ENCODE peak calls at places on chromosomes 2 and 18, in nine cellular contexts. G, P, Y, B, L, I, U, O and W are unnamed samples.

GRCh38 chr2:147384659-147385058 is 460.2 kb upstream of the ACVR2A start:
- DNase-seq in G (no peak), I (no peak), B (no peak), P (no peak), Y (no peak), O (no peak), L (no peak), U (no peak), W (no peak)

GRCh38 chr2:68762112-68762511 is 27.5 kb downstream of the ARHGAP25 start:
- DNase-seq in P (no peak), I (no peak), Y (no peak), L (no peak), G (no peak), B (no peak), O (no peak), U (no peak), W (no peak)

GRCh38 chr2:68912732-68913131 is 40.0 kb downstream of the GKN2 start:
- DNase-seq in I (no peak), Y (no peak), B (no peak), G (no peak), P (no peak), O (no peak), U (no peak), L (no peak), W (peak)

GRCh38 chr2:127091148-127091547 is 15.8 kb downstream of the BIN1 start:
- DNase-seq in I (no peak), P (no peak), Y (no peak), B (no peak), G (no peak), O (no peak), U (peak), L (no peak), W (no peak)

GRCh38 chr2:127843677-127844076 is 14.3 kb downstream of the POLR2D start:
- DNase-seq in P (no peak), B (no peak), O (no peak), Y (no peak), I (no peak), U (no peak), L (no peak), G (no peak), W (no peak)

GRCh38 chr2:28377984-28378678 is 14.5 kb upstream of the FOSL2 start:
- DNase-seq in L (no peak), I (no peak), B (no peak), G (no peak), O (no peak), Y (no peak), U (no peak), P (no peak), W (no peak)

GRCh38 chr18:67068608-67069007 is 447.9 kb downstream of the DSEL start:
- DNase-seq in Y (no peak), G (no peak), B (no peak), O (no peak), P (no peak), L (no peak), U (no peak), I (no peak), W (no peak)

GRCh38 chr2:240196716-240197438 is 56.4 kb upstream of the OTOS start:
- DNase-seq in L (peak), B (no peak), Y (no peak), I (no peak), P (no peak), O (no peak), U (peak), G (no peak), W (no peak)

GRCh38 chr18:68699043-68699442 is 15.9 kb downstream of the TMX3 start:
- DNase-seq in U (no peak), P (no peak), Y (peak), L (no peak), B (no peak), O (no peak), G (peak), I (no peak), W (no peak)

GRCh38 chr2:20642026-20642971 is 8.6 kb downstream of the HS1BP3 start:
- DNase-seq in Y (no peak), O (peak), G (peak), U (peak), I (no peak), B (peak), P (peak), L (peak), W (peak)

GRCh38 chr2:233107906-233108305 is 47.8 kb downstream of the INPP5D start:
- DNase-seq in O (no peak), B (no peak), G (no peak), P (no peak), Y (no peak), U (peak), L (no peak), I (no peak), W (no peak)

GRCh38 chr18:46722051-46722450 is 34.8 kb downstream of the ST8SIA5 start:
- DNase-seq in B (no peak), Y (no peak), L (no peak), I (no peak), P (no peak), G (no peak), U (no peak), O (no peak), W (no peak)

GRCh38 chr2:212811036-212811805 is 272.6 kb upstream of the ERBB4 start:
- DNase-seq in Y (peak), P (no peak), U (no peak), L (no peak), B (no peak), O (no peak), I (no peak), G (peak), W (no peak)

GRCh38 chr2:15408759-15409158 is 152.4 kb downstream of the NBAS start:
- DNase-seq in U (no peak), O (no peak), P (no peak), G (no peak), B (no peak), L (no peak), Y (no peak), I (no peak), W (no peak)

GRCh38 chr2:60503923-60504514 is 49.4 kb downstream of the BCL11A start:
- DNase-seq in I (no peak), P (no peak), Y (no peak), G (no peak), L (no peak), B (no peak), U (no peak), O (no peak), W (no peak)

DNA sequence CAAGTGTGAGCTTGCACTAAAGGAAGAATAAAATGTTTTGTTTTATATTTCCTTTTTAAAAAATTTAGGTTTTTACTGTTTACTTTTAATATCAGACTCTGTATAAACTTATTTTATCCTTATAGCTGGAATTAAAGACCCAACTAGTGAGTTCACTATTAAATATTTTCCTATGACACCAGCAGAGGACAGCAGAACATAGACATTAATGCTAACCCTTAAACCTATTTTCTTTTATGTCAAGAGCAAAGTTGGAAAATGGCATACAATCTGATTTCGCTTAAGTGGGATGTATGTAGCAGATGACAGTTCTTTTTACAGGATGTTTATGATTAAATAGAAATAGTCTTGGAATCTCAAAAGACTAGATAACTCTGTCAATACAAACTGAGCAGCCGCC is 188.2 kb upstream of the XIRP2 start:
- DNase-seq in U (no peak), G (peak), Y (no peak), L (no peak), O (no peak), B (no peak), P (no peak), I (no peak), W (no peak)
- TF ChIP-seq CTCF in U (no peak), G (no peak), Y (no peak), L (peak), O (no peak), B (peak), P (peak), I (no peak), W (peak)

DNA sequence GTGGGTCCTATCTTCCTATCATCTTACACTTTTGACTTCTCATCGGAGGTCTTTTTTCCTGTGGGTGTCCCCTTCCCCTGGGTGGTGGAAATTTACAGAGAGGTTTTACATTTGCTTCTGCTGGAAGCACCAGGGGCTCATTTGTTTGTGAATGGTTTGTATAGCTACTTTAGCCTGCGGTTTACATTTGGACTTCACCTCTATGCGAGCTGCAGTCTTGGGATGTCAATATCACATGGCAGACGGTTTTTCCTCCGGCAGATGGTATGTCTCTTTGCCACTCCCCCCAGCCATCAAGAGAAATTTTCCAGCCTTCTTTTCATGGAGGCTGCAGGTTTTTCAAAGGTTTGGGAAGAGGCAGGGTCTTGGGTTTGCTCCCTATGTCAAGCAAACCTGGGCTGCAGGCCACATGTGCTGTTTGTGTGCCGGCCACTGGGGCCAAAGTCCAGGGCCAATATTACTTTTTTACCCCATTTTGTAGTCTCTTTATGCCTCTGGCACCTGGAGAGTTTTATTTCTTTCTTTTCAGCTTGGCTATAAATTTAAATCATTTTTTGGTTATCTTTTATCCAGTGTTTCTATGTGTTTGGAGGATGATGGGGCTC is 23.9 kb upstream of the BOD1L2 start:
- DNase-seq in Y (no peak), O (no peak), B (no peak), U (no peak), P (no peak), G (no peak), L (no peak), I (no peak), W (no peak)
- TF ChIP-seq CTCF in Y (no peak), O (no peak), B (no peak), U (no peak), P (no peak), G (no peak), L (no peak), I (no peak), W (no peak)

GRCh38 chr18:21191596-21192307 is 50.3 kb upstream of the GREB1L start:
- DNase-seq in U (no peak), L (peak), P (peak), Y (peak), O (no peak), B (peak), I (peak), G (peak), W (peak)
- TF ChIP-seq CTCF in U (peak), L (peak), P (peak), Y (peak), O (no peak), B (peak), I (peak), G (peak), W (no peak)

GRCh38 chr18:76803413-76803812 is 18.9 kb upstream of the ZNF236 start:
- DNase-seq in O (no peak), L (no peak), I (no peak), Y (no peak), P (no peak), B (no peak), G (no peak), U (no peak), W (no peak)

GRCh38 chr18:76805221-76805620 is 17.1 kb upstream of the ZNF236 start:
- DNase-seq in G (peak), L (no peak), I (no peak), P (no peak), O (no peak), Y (no peak), B (no peak), U (no peak), W (no peak)

GRCh38 chr18:76806301-76806700 is 16.1 kb upstream of the ZNF236 start:
- DNase-seq in G (no peak), O (no peak), Y (no peak), P (no peak), B (no peak), L (no peak), U (no peak), I (no peak), W (no peak)

GRCh38 chr18:76803814-76804213 is 18.5 kb upstream of the ZNF236 start:
- DNase-seq in I (no peak), O (peak), U (no peak), P (peak), Y (no peak), G (peak), L (peak), B (peak), W (peak)

DNA sequence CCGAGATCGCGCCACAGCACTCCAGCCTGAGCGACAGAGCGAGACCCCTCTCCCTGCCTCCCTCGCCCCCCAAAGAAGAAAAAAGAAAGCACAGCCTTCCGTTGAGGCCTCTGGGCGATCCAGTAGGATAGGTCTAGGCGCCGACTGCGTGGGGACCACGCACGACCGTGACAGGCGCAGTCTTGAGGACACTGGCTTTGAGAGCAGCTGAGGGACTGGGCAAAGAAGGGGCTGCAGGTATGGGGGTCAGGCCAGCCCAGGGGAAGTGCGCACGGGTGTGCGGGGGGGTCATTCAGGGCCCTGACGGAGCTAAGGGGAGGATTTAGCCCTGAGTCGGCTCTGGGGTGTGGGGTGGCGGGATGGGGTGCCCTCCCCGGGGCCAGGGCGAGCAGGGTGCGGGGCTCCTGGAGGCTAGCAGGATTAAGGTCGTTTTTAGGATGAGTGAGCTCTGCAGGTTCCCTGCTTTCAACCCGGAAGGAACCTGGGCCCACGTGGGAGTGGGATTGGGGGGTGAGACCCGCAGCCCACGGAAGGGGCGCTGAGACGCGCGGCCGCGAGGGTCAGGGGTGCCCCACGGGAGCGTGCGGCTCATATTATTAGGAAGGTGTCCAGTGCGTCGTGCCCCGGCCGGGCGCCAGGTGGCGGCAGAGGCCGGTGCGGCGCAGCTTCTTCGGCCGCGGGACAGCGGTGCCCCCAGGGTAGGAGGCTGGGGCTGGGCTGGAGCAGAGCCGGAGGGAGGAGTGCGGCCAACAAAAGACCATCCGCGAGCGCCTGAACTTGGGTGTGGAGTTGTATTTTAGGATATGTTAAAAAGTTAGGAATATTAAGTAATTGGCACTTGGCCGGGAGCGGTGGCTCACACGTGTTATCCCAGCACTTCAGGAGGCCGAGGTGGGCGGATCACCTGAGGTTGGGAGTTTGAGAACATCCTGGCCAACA is 20.5 kb upstream of the ZNF236 start:
- DNase-seq in B (no peak), I (no peak), L (peak), O (peak), G (peak), P (peak), U (peak), Y (no peak), W (peak)
- TF ChIP-seq CTCF in B (peak), I (peak), L (peak), O (peak), G (peak), P (peak), U (peak), Y (peak), W (peak)

DNA sequence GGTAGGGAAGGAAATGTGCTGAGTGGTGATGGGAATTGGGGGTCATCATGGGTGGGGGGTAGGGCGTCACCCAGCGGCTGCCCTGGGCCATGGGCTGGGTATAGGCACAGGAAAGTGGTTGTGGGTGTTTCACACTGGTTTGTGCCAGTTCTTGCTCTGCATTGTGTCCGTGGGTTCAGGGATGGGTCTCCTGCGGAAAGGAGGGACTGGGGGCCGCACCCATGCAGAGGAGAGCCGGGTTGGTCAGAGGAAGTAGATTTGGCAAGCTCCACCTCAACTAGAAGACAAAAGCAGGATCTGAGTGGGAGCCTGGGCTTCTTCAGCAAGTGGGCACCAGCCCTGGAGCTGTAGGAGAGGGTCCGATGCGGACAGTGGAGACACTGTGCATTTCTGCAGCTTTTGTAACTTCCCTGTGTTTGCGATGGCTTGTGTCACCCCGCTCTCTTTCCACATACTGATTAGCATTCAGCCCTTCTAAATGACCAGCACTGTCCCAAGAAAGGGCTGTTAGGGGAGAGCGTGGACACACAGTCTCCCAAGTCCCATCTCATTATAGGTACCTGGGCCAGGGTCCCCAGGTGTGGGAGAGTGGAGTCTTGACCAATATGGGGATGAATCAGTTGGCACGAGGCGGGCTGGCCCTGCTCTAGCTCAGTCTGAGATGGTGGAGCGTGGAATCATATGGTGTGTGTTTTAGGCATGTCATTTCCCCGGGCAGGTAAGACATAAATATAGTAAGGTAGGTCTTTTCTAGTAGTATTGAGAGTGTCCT is 67.2 kb downstream of the LRRFIP1 start:
- DNase-seq in Y (no peak), L (no peak), B (no peak), G (no peak), I (no peak), P (peak), O (no peak), U (peak), W (peak)
- TF ChIP-seq CTCF in Y (no peak), L (no peak), B (no peak), G (no peak), I (no peak), P (peak), O (no peak), U (no peak), W (no peak)